ENCODE peak calls at places on chromosomes 7 and 10, in six cellular contexts. P is cardiac muscle cell; M is head of caudate nucleus; U is activated effector memory CD4-positive, alpha-beta T cell treated with Interleukin-2 at 50 U/mL for 16 hours; T is stimulated activated CD4-positive, alpha-beta T cell treated with anti-CD3 and anti-CD28 coated beads, Interleukin-1b, Interleukin-23, amount 100 ng/mL, for 4 hours; N is T47D. F is an unnamed sample.
A peak's percentile ranks its signal among the peaks of the same experiment; 100 is the strongest.

GRCh38 chr7:5677538-5678294 is 103.7 kb downstream of the RNF216 start:
- DNase-seq in N (peak; percentile 79), P (peak; percentile 84), U (no peak), T (peak; percentile 28), M (peak; percentile 77), F (peak; percentile 87)

GRCh38 chr7:47337531-47337930 is 244.4 kb downstream of the TNS3 start:
- DNase-seq in T (no peak), U (no peak), M (no peak), P (no peak), N (peak; percentile 58), F (peak; percentile 78)

GRCh38 chr10:118243907-118244306 is 98.2 kb downstream of the FAM204A start:
- DNase-seq in P (no peak), T (no peak), N (peak; percentile 55), U (no peak), M (no peak), F (no peak)

GRCh38 chr7:146885231-146885630 is 768.6 kb downstream of the CNTNAP2 start:
- DNase-seq in N (no peak), M (no peak), P (no peak), U (no peak), T (no peak), F (no peak)

GRCh38 chr7:32506266-32507054 is 11.2 kb downstream of the AVL9 start:
- DNase-seq in N (no peak), P (peak; percentile 86), M (no peak), T (no peak), U (no peak), F (no peak)

GRCh38 chr10:48399056-48399541 is 92.6 kb downstream of the MAPK8 start:
- DNase-seq in T (no peak), M (no peak), P (no peak), U (no peak), N (no peak), F (peak; percentile 16)

GRCh38 chr10:15461353-15462108 is 90.4 kb upstream of the FAM171A1 start:
- DNase-seq in U (no peak), N (peak; percentile 24), M (no peak), P (peak; percentile 59), T (no peak), F (no peak)

GRCh38 chr10:44369296-44369695 is 15.6 kb downstream of the CXCL12 start:
- DNase-seq in P (peak; percentile 51), U (no peak), M (no peak), N (no peak), T (no peak), F (no peak)

GRCh38 chr10:100775346-100775745 is 30.0 kb downstream of the PAX2 start:
- DNase-seq in U (no peak), N (no peak), P (no peak), M (no peak), T (no peak), F (no peak)

GRCh38 chr10:77121829-77122228 is 515.8 kb downstream of the KCNMA1 start:
- DNase-seq in M (no peak), T (no peak), P (no peak), U (no peak), N (no peak), F (no peak)

GRCh38 chr7:44634839-44635591 is 28.6 kb downstream of the OGDH start:
- DNase-seq in U (no peak), T (no peak), P (peak; percentile 20), M (no peak), N (no peak), F (no peak)

GRCh38 chr10:96840841-96841518 is 8.9 kb downstream of the LCOR start:
- DNase-seq in T (no peak), M (no peak), P (peak; percentile 47), N (no peak), U (no peak), F (no peak)

GRCh38 chr7:103914147-103914899 is 75.1 kb downstream of the RELN start:
- DNase-seq in U (no peak), P (no peak), T (no peak), M (no peak), N (no peak), F (no peak)

GRCh38 chr7:47739301-47739870 is 157.5 kb upstream of the TNS3 start:
- DNase-seq in U (no peak), N (no peak), P (no peak), M (no peak), T (no peak), F (no peak)

GRCh38 chr10:63375458-63375857 is 90.3 kb downstream of the JMJD1C start:
- DNase-seq in U (no peak), N (no peak), P (no peak), M (no peak), T (no peak), F (no peak)

GRCh38 chr10:126798649-126799048 is 106.6 kb upstream of the DOCK1 start:
- DNase-seq in M (no peak), N (no peak), U (no peak), T (no peak), P (no peak), F (no peak)

GRCh38 chr7:19404912-19405329 is 259.7 kb upstream of the FERD3L start:
- DNase-seq in P (peak; percentile 95), U (no peak), N (peak; percentile 53), M (no peak), T (no peak), F (no peak)

GRCh38 chr10:62748386-62748785 is 56.1 kb upstream of the ADO start:
- DNase-seq in N (no peak), U (no peak), T (no peak), P (no peak), M (no peak), F (no peak)

GRCh38 chr10:59098387-59098786 is 78.1 kb upstream of the PHYHIPL start:
- DNase-seq in N (peak; percentile 24), T (no peak), M (no peak), U (no peak), P (peak; percentile 74), F (no peak)

GRCh38 chr10:133258066-133258817 is 18.4 kb downstream of the ADAM8 start:
- DNase-seq in T (no peak), N (peak; percentile 47), U (peak; percentile 32), P (no peak), M (no peak), F (no peak)

GRCh38 chr10:98435178-98435577 is 11.6 kb downstream of the HPS1 start:
- DNase-seq in P (no peak), T (no peak), M (no peak), U (no peak), N (no peak), F (no peak)

GRCh38 chr7:100875356-100875751 is 451 bp downstream of the SRRT start:
- DNase-seq in P (no peak), N (peak; percentile 52), M (no peak), T (no peak), U (no peak), F (no peak)

GRCh38 chr7:135716677-135717238 is 11.2 kb downstream of the SLC13A4 start:
- DNase-seq in U (no peak), N (no peak), T (no peak), M (no peak), P (peak; percentile 89), F (peak; percentile 97)

GRCh38 chr7:79787101-79787500 is 333.6 kb upstream of the MAGI2 start:
- DNase-seq in U (no peak), T (no peak), N (no peak), P (no peak), M (no peak), F (no peak)

GRCh38 chr7:65937296-65937695 is 44.7 kb downstream of the GUSB start:
- DNase-seq in U (no peak), M (no peak), T (no peak), P (no peak), N (no peak), F (no peak)

GRCh38 chr7:2834748-2835441 is 9.2 kb downstream of the GNA12 start:
- DNase-seq in M (no peak), U (no peak), T (no peak), P (no peak), N (peak; percentile 26), F (no peak)

GRCh38 chr7:157269341-157270059 is 67.3 kb upstream of the DNAJB6 start:
- DNase-seq in P (no peak), N (no peak), U (no peak), M (no peak), T (no peak), F (no peak)

GRCh38 chr7:126495001-126495400 is 757.7 kb downstream of the GRM8 start:
- DNase-seq in T (no peak), N (no peak), P (no peak), M (no peak), U (no peak), F (no peak)

GRCh38 chr10:95832216-95833037 is 75.3 kb upstream of the CC2D2B start:
- DNase-seq in N (no peak), U (peak; percentile 14), M (no peak), P (no peak), T (no peak), F (no peak)

GRCh38 chr7:139642283-139642682 is 118.8 kb downstream of the CLEC2L start:
- DNase-seq in T (no peak), N (no peak), P (no peak), M (no peak), U (no peak), F (no peak)

F was measured in cerebellar cortex.